ENCODE peak calls at places on chromosomes 3 and 15, in five cellular contexts. I is CD4-positive, alpha-beta T cell; Y is CD8-positive, alpha-beta T cell; D is adrenal gland; W is body of pancreas. H is an unnamed sample.

GRCh38 chr3:186081678-186082077 is 27.2 kb downstream of the ETV5 start:
- DNase-seq in I (no peak), Y (no peak), D (no peak), W (no peak), H (no peak)

GRCh38 chr15:29003446-29004233 is 117.9 kb downstream of the APBA2 start:
- DNase-seq in I (no peak), Y (no peak), D (no peak), W (no peak), H (no peak)

GRCh38 chr15:56428821-56429458 is 36.0 kb downstream of the MNS1 start:
- DNase-seq in I (no peak), Y (no peak), D (no peak), W (no peak), H (no peak)

GRCh38 chr15:89514596-89515406 is 18.4 kb upstream of the RHCG start:
- DNase-seq in I (no peak), Y (no peak), D (no peak), W (no peak), H (no peak)

GRCh38 chr3:160126761-160127160 is 98.5 kb upstream of the C3orf80 start:
- DNase-seq in I (no peak), Y (no peak), D (no peak), W (no peak), H (no peak)

GRCh38 chr15:70826634-70827033 is 27.3 kb downstream of the LARP6 start:
- DNase-seq in I (no peak), Y (no peak), D (no peak), W (no peak), H (peak)

GRCh38 chr15:77312523-77312922 is 107.4 kb downstream of the PEAK1 start:
- DNase-seq in I (no peak), Y (no peak), D (no peak), W (no peak), H (no peak)

GRCh38 chr3:14494973-14495300 is 45.2 kb downstream of the GRIP2 start:
- DNase-seq in I (no peak), Y (no peak), D (no peak), W (no peak), H (no peak)

GRCh38 chr3:111902534-111902933 is 43.5 kb downstream of the PHLDB2 start:
- DNase-seq in I (no peak), Y (no peak), D (no peak), W (no peak), H (no peak)

GRCh38 chr3:157493627-157494550 is 9.3 kb downstream of the VEPH1 start:
- DNase-seq in I (no peak), Y (no peak), D (no peak), W (no peak), H (no peak)

GRCh38 chr15:25437751-25438600 is 848 bp downstream of the UBE3A start:
- DNase-seq in I (peak), Y (peak), D (peak), W (peak), H (no peak)

GRCh38 chr3:141452773-141453172 is 34.1 kb upstream of the RASA2 start:
- DNase-seq in I (no peak), Y (no peak), D (no peak), W (no peak), H (no peak)

GRCh38 chr3:99242271-99242670 is 340.8 kb upstream of the DCBLD2 start:
- DNase-seq in I (no peak), Y (no peak), D (no peak), W (no peak), H (no peak)

GRCh38 chr3:49013738-49014660 is 4.4 kb downstream of the DALRD3 start:
- DNase-seq in I (peak), Y (peak), D (no peak), W (peak), H (no peak)

GRCh38 chr15:82970696-82971095 is 15.3 kb upstream of the RAMAC start:
- DNase-seq in I (no peak), Y (no peak), D (no peak), W (peak), H (no peak)

GRCh38 chr3:123152656-123153055 is 49.1 kb upstream of the SEC22A start:
- DNase-seq in I (no peak), Y (no peak), D (no peak), W (no peak), H (no peak)

GRCh38 chr15:69626095-69627066 is 173.8 kb downstream of the RPLP1 start:
- DNase-seq in I (no peak), Y (no peak), D (no peak), W (no peak), H (no peak)

GRCh38 chr3:75171632-75172230 is 492.4 kb upstream of the FRG2C start:
- DNase-seq in I (no peak), Y (no peak), D (no peak), W (no peak), H (no peak)

GRCh38 chr3:143311096-143311495 is 191.5 kb downstream of the CHST2 start:
- DNase-seq in I (no peak), Y (no peak), D (no peak), W (no peak), H (no peak)

GRCh38 chr3:121430816-121431215 is 115.0 kb downstream of the POLQ start:
- DNase-seq in I (no peak), Y (no peak), D (no peak), W (no peak), H (no peak)

GRCh38 chr3:123284399-123285010 is 82.8 kb downstream of the SEC22A start:
- DNase-seq in I (no peak), Y (no peak), D (no peak), W (no peak), H (no peak)

GRCh38 chr3:170621256-170621655 is 35.4 kb upstream of the SLC7A14 start:
- DNase-seq in I (no peak), Y (no peak), D (no peak), W (no peak), H (no peak)

GRCh38 chr3:157631468-157631867 is 128.3 kb upstream of the VEPH1 start:
- DNase-seq in I (no peak), Y (no peak), D (no peak), W (no peak), H (no peak)

GRCh38 chr15:78004919-78005634 is 72.4 kb downstream of the TBC1D2B start:
- DNase-seq in I (no peak), Y (no peak), D (peak), W (peak), H (no peak)

GRCh38 chr3:184734903-184735630 is 23.2 kb upstream of the MAGEF1 start:
- DNase-seq in I (no peak), Y (no peak), D (no peak), W (no peak), H (no peak)

GRCh38 chr3:190399677-190400076 is 11.7 kb downstream of the CLDN16 start:
- DNase-seq in I (no peak), Y (no peak), D (no peak), W (no peak), H (no peak)

GRCh38 chr15:29014493-29014892 is 128.7 kb downstream of the APBA2 start:
- DNase-seq in I (no peak), Y (no peak), D (no peak), W (no peak), H (no peak)

GRCh38 chr3:41961061-41961749 is 698 bp downstream of the ULK4 start:
- DNase-seq in I (peak), Y (peak), D (peak), W (peak), H (no peak)

GRCh38 chr3:182182531-182182968 is 470.8 kb downstream of the SOX2 start:
- DNase-seq in I (no peak), Y (no peak), D (no peak), W (no peak), H (peak)

GRCh38 chr3:149648525-149648924 is 9.3 kb downstream of the WWTR1 start:
- DNase-seq in I (no peak), Y (no peak), D (no peak), W (no peak), H (no peak)

GRCh38 chr3:120678331-120678845 is 3.7 kb downstream of the HGD start:
- DNase-seq in I (no peak), Y (no peak), D (peak), W (peak), H (no peak)

GRCh38 chr3:65338571-65338970 is 650.8 kb upstream of the ADAMTS9 start:
- DNase-seq in I (no peak), Y (no peak), D (no peak), W (no peak), H (no peak)

GRCh38 chr3:27293954-27294353 is 75.2 kb downstream of the NEK10 start:
- DNase-seq in I (no peak), Y (no peak), D (no peak), W (no peak), H (no peak)

GRCh38 chr15:41819455-41820050 is 8.3 kb upstream of the JMJD7 start:
- DNase-seq in I (no peak), Y (no peak), D (no peak), W (no peak), H (no peak)

GRCh38 chr15:32030795-32031194 is 480 bp downstream of the CHRNA7 start:
- DNase-seq in I (no peak), Y (no peak), D (no peak), W (no peak), H (no peak)

GRCh38 chr15:49718846-49719245 is 98.0 kb downstream of the DTWD1 start:
- DNase-seq in I (no peak), Y (no peak), D (no peak), W (no peak), H (no peak)
- H3K27ac ChIP-seq in I (no peak), Y (no peak), D (peak), W (no peak), H (no peak)

GRCh38 chr3:30354513-30354912 is 251.9 kb upstream of the TGFBR2 start:
- DNase-seq in I (no peak), Y (no peak), D (peak), W (no peak), H (no peak)

GRCh38 chr3:30355622-30356021 is 250.8 kb upstream of the TGFBR2 start:
- DNase-seq in I (no peak), Y (no peak), D (no peak), W (no peak), H (no peak)

GRCh38 chr3:30352919-30353318 is 253.5 kb upstream of the TGFBR2 start:
- DNase-seq in I (no peak), Y (no peak), D (no peak), W (no peak), H (no peak)

GRCh38 chr3:30353711-30354467 is 252.5 kb upstream of the TGFBR2 start:
- DNase-seq in I (peak), Y (peak), D (no peak), W (no peak), H (no peak)

GRCh38 chr3:30354972-30355371 is 251.4 kb upstream of the TGFBR2 start:
- DNase-seq in I (no peak), Y (no peak), D (no peak), W (no peak), H (no peak)
- H3K27ac ChIP-seq in I (no peak), Y (no peak), D (no peak), W (no peak), H (no peak)

GRCh38 chr3:101829066-101829830 is 20.1 kb upstream of the NFKBIZ start:
- DNase-seq in I (peak), Y (peak), D (peak), W (peak), H (no peak)
- H3K27ac ChIP-seq in I (peak), Y (peak), D (peak), W (peak), H (no peak)

GRCh38 chr3:71301001-71301400 is 282.5 kb downstream of the FOXP1 start:
- DNase-seq in I (no peak), Y (no peak), D (no peak), W (no peak), H (no peak)
- H3K27ac ChIP-seq in I (peak), Y (peak), D (no peak), W (no peak), H (no peak)